ENCODE peak calls at places on chromosomes 11 and 22, in six cellular contexts. Q is HCT116, N is HepG2, R is A549, X is H1, P is GM12878. G is an unnamed sample.

GRCh38 chr11:43790444-43790794 is 90.2 kb upstream of the ALKBH3 start:
- DNase-seq in Q (peak), P (no peak), X (no peak), N (no peak), R (no peak), G (peak)

GRCh38 chr11:8531312-8531711 is 62.7 kb downstream of the STK33 start:
- DNase-seq in Q (no peak), P (no peak), N (no peak), X (no peak), R (no peak), G (no peak)

GRCh38 chr22:43823911-43824665 is 12.0 kb upstream of the EFCAB6 start:
- DNase-seq in Q (no peak), X (peak), R (no peak), N (no peak), P (no peak), G (no peak)

GRCh38 chr11:1194231-1194976 is 28.5 kb upstream of the MUC5B start:
- DNase-seq in N (no peak), R (no peak), P (no peak), X (no peak), Q (no peak), G (no peak)

GRCh38 chr11:77407613-77408012 is 66.3 kb downstream of the PAK1 start:
- DNase-seq in X (no peak), P (no peak), N (peak), Q (peak), R (peak), G (peak)

GRCh38 chr11:84164722-84165121 is 878.6 kb upstream of the CCDC90B start:
- DNase-seq in R (no peak), Q (no peak), X (no peak), N (no peak), P (no peak), G (no peak)

GRCh38 chr11:28526406-28526751 is 418.2 kb downstream of the METTL15 start:
- DNase-seq in P (no peak), N (no peak), X (no peak), R (peak), Q (peak), G (peak)

GRCh38 chr11:44972746-44973435 is 22.2 kb upstream of the TP53I11 start:
- DNase-seq in N (no peak), P (no peak), R (no peak), Q (no peak), X (no peak), G (no peak)

GRCh38 chr22:32754413-32755041 is 47.0 kb upstream of the TIMP3 start:
- DNase-seq in R (peak), Q (no peak), N (peak), P (no peak), X (no peak), G (peak)

GRCh38 chr11:70829160-70829899 is 423.0 kb downstream of the SHANK2 start:
- DNase-seq in R (no peak), Q (no peak), N (no peak), X (no peak), P (no peak), G (no peak)

GRCh38 chr11:3894128-3894731 is 38.8 kb downstream of the STIM1 start:
- DNase-seq in X (no peak), P (peak), N (no peak), Q (no peak), R (no peak), G (peak)

GRCh38 chr11:105790841-105791240 is 181.0 kb downstream of the GRIA4 start:
- DNase-seq in R (no peak), Q (no peak), N (no peak), P (no peak), X (no peak), G (no peak)

GRCh38 chr11:93655047-93655446 is 6.4 kb upstream of the CEP295 start:
- DNase-seq in X (no peak), N (no peak), Q (no peak), R (no peak), P (no peak), G (no peak)
- TF ChIP-seq CEBPB in X (no peak), N (no peak), Q (no peak), R (no peak), P (no peak), G (no peak)

DNA sequence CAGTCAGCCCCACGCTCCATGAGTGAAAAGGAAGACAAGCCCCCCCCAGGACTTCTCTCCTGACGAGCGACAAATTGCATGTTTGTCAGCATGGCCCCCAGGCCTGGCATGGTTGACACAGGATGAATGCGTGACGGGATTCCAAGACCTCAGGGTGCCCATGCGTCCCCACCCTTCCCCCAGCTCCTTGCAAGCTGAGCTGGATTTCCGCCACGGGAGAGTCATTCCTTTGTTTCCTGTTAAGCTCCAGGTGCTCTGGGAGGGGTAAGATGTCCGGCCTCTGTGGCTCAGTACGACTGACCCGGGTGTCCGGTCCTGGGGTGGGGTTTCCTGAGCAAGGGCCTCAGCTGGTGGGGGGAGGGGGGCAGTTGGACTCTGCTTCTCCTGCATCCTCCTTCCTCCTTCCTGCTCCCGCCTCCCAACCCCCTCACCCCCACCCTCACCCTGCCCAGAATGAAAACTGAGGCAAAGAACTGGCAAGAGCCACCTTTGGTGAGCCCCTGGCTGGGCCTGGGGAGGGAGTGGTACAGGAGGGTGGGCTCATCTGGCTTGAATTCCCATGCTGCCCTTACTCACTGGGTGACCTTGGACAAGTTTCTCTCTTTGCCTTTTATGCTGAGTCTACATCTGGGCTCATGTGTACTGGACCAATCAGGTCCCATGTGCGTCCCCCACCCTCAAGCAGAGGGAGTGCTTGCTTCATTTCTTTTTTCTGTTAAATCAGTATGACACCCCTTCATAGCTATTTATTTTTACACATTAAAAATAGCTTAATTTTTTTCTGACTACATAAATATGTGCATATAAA is 2.5 kb downstream of the CDC42EP2 start:
- DNase-seq in X (peak), N (peak), P (no peak), Q (peak), R (peak), G (peak)
- TF ChIP-seq CEBPB in X (no peak), N (no peak), P (no peak), Q (no peak), R (no peak), G (no peak)

GRCh38 chr22:25477358-25477757 is 87.1 kb upstream of the GRK3 start:
- DNase-seq in R (no peak), N (no peak), Q (no peak), X (no peak), P (no peak), G (no peak)

GRCh38 chr22:25472382-25472781 is 92.1 kb upstream of the GRK3 start:
- DNase-seq in N (no peak), R (no peak), P (no peak), Q (no peak), X (no peak), G (no peak)

GRCh38 chr22:25478573-25478972 is 85.9 kb upstream of the GRK3 start:
- DNase-seq in N (no peak), Q (no peak), X (no peak), P (no peak), R (no peak), G (no peak)

GRCh38 chr22:25478111-25478510 is 86.4 kb upstream of the GRK3 start:
- DNase-seq in P (no peak), R (no peak), Q (no peak), X (no peak), N (no peak), G (no peak)

DNA sequence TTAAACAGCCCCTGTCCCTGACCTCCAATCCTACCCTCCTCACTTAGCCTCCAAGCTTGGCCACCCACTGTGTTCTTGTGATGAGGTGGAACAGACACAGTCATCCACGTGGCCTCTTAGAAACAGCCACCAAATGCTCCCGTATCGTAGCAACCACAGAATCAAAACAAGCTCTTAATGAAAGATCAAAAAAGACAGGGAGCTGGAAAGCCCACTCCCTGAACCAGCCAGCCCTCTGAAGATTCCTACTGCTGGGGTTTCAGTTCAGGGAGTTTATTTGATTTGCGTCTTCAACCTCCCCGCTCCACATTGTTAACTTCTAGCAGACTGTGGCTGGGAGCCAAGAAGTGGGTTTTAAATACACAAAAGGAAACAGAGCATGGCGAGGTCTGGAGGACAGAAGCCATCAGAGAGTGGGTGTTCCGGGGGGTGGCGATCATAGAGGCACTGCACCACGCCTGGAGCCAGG is 88.9 kb upstream of the GRK3 start:
- DNase-seq in R (peak), Q (no peak), P (no peak), N (no peak), X (no peak), G (peak)
- TF ChIP-seq CEBPB in R (no peak), Q (no peak), P (no peak), N (no peak), X (no peak), G (no peak)

DNA sequence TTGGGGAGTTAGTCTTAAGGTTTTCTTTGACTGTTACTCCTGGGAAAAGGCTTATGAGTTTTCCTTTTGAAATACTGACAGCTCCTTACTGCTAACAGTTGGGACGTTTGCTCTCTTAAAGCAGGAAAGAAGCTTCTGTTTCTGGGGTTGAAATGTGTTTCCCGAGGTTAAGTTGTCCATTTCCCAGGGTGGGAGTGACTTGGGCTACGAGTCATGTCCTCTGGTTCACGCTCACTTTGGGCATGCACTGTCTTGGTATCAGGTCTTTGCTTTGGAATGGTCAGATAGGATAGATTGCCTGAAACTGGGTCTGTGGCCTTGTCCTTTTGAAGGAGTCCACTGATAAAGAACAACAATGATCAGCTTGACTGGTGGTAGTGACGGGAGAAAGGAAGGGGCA is 81.3 kb downstream of the TEAD1 start:
- DNase-seq in Q (no peak), R (no peak), P (no peak), N (no peak), X (no peak), G (peak)
- TF ChIP-seq CEBPB in Q (no peak), R (no peak), P (no peak), N (no peak), X (no peak), G (no peak)

DNA sequence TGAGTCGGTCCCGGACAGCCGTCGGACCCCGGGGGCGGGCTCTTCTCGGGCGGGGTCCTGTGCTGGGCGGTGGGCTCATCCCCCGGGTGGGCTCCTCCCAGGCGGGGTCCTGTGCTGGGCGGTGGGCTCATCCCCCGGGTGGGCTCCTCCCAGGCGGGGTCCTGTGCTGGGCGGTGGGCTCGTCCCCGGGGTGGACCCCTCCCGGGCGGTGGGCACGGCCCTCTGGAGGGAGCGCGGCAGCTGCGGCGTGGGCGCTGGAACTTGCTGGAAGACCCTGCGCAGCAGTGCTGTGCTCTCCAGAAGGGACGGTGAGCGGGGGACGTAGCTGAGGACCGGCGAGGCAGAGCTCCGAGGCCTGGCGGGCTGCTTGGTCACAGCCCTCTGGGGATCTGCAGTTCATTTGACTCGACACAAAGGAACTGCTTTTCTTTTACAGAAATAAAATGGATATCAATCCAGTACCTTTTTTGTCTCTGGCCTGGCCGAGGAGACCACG is 602 bp downstream of the JAM3 start:
- DNase-seq in P (no peak), N (no peak), Q (no peak), X (no peak), R (no peak), G (peak)
- TF ChIP-seq CEBPB in P (no peak), N (no peak), Q (no peak), X (no peak), R (no peak), G (no peak)

DNA sequence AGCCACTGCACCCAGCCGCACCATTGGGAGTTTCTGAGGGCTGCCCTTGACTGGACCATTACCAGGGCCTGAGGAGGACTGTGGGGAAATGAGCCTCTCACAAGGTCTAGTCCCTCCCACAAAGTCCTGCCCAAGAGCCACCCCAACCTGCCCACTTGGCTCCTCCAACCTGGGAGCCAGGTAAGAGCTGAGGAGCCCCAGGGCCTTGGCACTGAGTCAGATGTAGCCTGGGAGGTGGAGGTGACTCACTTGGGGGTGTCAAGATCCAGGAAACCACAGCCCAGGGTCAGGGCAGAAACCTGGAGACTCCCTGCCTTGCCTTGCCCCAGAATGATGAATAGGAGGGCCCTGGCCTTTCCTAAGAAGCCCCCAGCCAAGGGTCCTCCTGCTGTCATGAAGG is 25.8 kb upstream of the P2RY2 start:
- DNase-seq in P (no peak), N (no peak), R (no peak), Q (peak), X (no peak), G (no peak)
- TF ChIP-seq CEBPB in P (no peak), N (no peak), R (no peak), Q (no peak), X (no peak), G (no peak)

GRCh38 chr11:63942803-63943202 is 4.0 kb downstream of the NAA40 start:
- DNase-seq in R (no peak), X (no peak), N (no peak), P (no peak), Q (no peak), G (no peak)

GRCh38 chr11:63944987-63945386 is 6.2 kb downstream of the NAA40 start:
- DNase-seq in N (peak), P (no peak), R (no peak), X (no peak), Q (no peak), G (no peak)

GRCh38 chr11:63940786-63941185 is 2.0 kb downstream of the NAA40 start:
- DNase-seq in Q (no peak), X (no peak), R (no peak), P (no peak), N (no peak), G (no peak)

GRCh38 chr11:63941901-63942300 is 3.1 kb downstream of the NAA40 start:
- DNase-seq in N (no peak), P (no peak), R (no peak), Q (no peak), X (no peak), G (no peak)

GRCh38 chr11:63945482-63946163 is 6.8 kb downstream of the NAA40 start:
- DNase-seq in N (peak), R (peak), P (no peak), X (peak), Q (peak), G (peak)
- TF ChIP-seq CEBPB in N (no peak), R (no peak), P (no peak), X (no peak), Q (no peak), G (no peak)

GRCh38 chr22:26534166-26534855 is 22.0 kb upstream of the TFIP11 start:
- DNase-seq in R (no peak), X (no peak), P (no peak), N (no peak), Q (no peak), G (no peak)

GRCh38 chr22:26536056-26536761 is 23.9 kb upstream of the TFIP11 start:
- DNase-seq in N (no peak), X (no peak), R (no peak), Q (no peak), P (no peak), G (no peak)

GRCh38 chr22:26536762-26537134 is 24.5 kb upstream of the TFIP11 start:
- DNase-seq in Q (no peak), P (no peak), R (no peak), X (no peak), N (no peak), G (no peak)

GRCh38 chr22:26535499-26535898 is 23.2 kb upstream of the TFIP11 start:
- DNase-seq in R (no peak), Q (no peak), X (no peak), N (no peak), P (no peak), G (no peak)

DNA sequence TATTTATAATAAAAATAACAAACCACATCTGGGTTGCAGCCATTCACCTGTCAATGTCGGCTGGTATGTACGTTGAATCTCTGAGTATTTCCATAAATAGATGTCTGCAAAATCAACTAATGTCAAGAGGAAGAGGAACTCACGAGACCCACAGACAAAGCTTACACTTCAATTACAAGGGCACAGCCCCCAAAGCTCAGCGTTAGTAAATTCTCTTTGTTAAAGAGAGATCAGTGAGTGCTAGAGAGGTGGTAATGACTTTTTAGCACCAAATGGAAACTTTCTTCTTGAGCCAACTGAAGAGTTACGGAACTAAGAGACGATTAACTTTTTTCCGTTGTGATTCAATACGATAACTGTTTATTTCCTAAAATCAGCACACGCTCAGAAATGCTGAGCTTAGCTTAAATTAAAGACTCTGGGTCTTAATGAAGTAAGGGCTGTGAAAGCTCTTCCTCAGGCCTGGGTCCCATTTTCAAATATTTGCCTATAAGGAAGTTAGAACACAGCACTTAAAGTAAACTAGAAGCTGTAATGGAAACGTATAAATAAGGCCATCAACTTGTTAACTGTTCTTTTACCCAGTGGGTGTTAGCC is 22.7 kb upstream of the TFIP11 start:
- DNase-seq in X (no peak), N (no peak), R (no peak), P (no peak), Q (no peak), G (no peak)
- TF ChIP-seq CEBPB in X (no peak), N (no peak), R (no peak), P (no peak), Q (no peak), G (no peak)

GRCh38 chr11:116217006-116217405 is 555.8 kb downstream of the BUD13 start:
- DNase-seq in R (peak), P (no peak), Q (peak), X (no peak), N (peak), G (peak)

GRCh38 chr11:116219171-116219635 is 553.6 kb downstream of the BUD13 start:
- DNase-seq in X (no peak), N (no peak), R (no peak), P (no peak), Q (no peak), G (no peak)

GRCh38 chr11:116217441-116217840 is 555.3 kb downstream of the BUD13 start:
- DNase-seq in X (no peak), R (no peak), N (no peak), P (no peak), Q (no peak), G (no peak)

GRCh38 chr11:116211166-116211565 is 561.6 kb downstream of the BUD13 start:
- DNase-seq in N (no peak), R (no peak), P (no peak), Q (no peak), X (no peak), G (no peak)

DNA sequence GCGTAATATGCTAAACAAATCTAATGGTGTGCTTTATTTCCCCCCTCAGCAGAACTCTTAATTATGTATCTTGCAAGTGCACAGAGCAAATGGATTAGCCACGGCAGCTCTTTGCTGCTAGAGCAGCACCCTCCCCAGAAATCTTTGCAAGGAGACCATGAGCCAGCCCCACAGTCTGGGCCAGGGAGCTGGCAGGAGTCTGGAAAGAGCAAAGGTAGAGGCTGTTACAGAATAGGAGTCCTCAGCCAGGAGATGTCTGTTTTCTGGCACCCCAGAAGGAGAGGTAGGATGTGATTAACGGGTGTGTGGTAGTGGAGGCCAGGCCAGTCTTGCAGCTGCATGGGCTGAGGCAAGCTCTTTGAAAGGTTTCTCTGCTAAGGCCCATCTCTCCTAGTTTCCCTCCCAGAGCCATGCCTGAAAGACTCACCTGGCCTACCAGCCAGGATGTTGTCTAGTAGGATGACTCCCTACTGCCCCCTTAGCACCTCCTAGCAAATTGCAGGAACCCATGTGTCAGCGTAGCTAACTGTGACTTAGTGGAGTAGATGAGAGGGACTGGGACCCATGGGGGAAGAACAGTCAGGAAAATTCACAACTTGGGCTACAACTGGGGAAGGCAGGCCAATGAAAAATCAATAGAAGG is 557.2 kb downstream of the BUD13 start:
- DNase-seq in P (no peak), X (peak), Q (no peak), N (no peak), R (peak), G (no peak)
- TF ChIP-seq CEBPB in P (no peak), X (no peak), Q (no peak), N (no peak), R (no peak), G (no peak)

G was measured in IMR-90.